ENCODE peak calls at places on chromosomes 13 and 19, in nine cellular contexts. N is H1; D is tibial artery; I is CD8-positive, alpha-beta T cell; U is right atrium auricular region; O is heart left ventricle; M is uterus; R is stomach; H is astrocyte. T is an unnamed sample. For H3K4me1, the result is how much of the 10 kb centered on the place peaks cover.

GRCh38 chr19:4386038-4386782 is 14.1 kb downstream of the SH3GL1 start:
- DNase-seq in U (no peak), H (no peak), I (no peak), N (no peak), D (no peak), M (no peak), O (peak), R (no peak), T (no peak)

GRCh38 chr13:18212873-18213272 is 968.8 kb downstream of the TUBA3C start:
- DNase-seq in I (no peak), D (no peak), H (no peak), O (no peak), R (no peak), N (no peak), M (no peak), U (no peak), T (no peak)

GRCh38 chr13:34863360-34864135 is 78.5 kb upstream of the NBEA start:
- DNase-seq in O (no peak), U (no peak), R (no peak), H (peak), I (no peak), M (no peak), D (no peak), N (no peak), T (no peak)

GRCh38 chr19:49017666-49018351 is 918 bp upstream of the LHB start:
- DNase-seq in N (peak), M (no peak), D (no peak), H (peak), U (no peak), R (peak), O (peak), I (peak), T (peak)

GRCh38 chr13:29922281-29922821 is 71.9 kb upstream of the UBL3 start:
- DNase-seq in U (no peak), M (no peak), H (peak), I (no peak), R (no peak), O (no peak), D (no peak), N (no peak), T (no peak)

GRCh38 chr19:4295972-4296771 is 6.0 kb downstream of the TMIGD2 start:
- DNase-seq in U (no peak), O (no peak), D (no peak), N (no peak), I (no peak), R (peak), M (no peak), H (peak), T (no peak)

GRCh38 chr13:51714663-51715168 is 89.2 kb downstream of the DHRS12 start:
- DNase-seq in U (no peak), O (no peak), N (no peak), H (peak), I (no peak), M (no peak), D (no peak), R (no peak), T (no peak)

GRCh38 chr19:29620931-29621351 is 14.9 kb downstream of the POP4 start:
- DNase-seq in M (no peak), N (no peak), I (no peak), R (no peak), D (no peak), O (peak), U (no peak), H (no peak), T (no peak)

GRCh38 chr13:113209880-113210421 is 538 bp downstream of the CUL4A start:
- DNase-seq in M (peak), I (peak), R (peak), D (peak), O (peak), H (peak), U (no peak), N (peak), T (peak)

GRCh38 chr19:20660473-20660872 is 898 bp downstream of the ZNF626 start:
- DNase-seq in N (no peak), I (no peak), O (no peak), D (no peak), H (no peak), R (no peak), M (no peak), U (no peak), T (no peak)

GRCh38 chr13:31172001-31172400 is 10.3 kb upstream of the HSPH1 start:
- DNase-seq in H (peak), R (no peak), I (no peak), N (no peak), O (no peak), U (no peak), M (no peak), D (no peak), T (no peak)

GRCh38 chr19:4477034-4477801 is 5.1 kb downstream of the HDGFL2 start:
- DNase-seq in H (no peak), O (no peak), R (no peak), I (no peak), U (no peak), D (no peak), N (no peak), M (no peak), T (no peak)

GRCh38 chr13:41065098-41065497 is 3.8 kb downstream of the WBP4 start:
- DNase-seq in N (no peak), H (peak), D (no peak), O (no peak), U (no peak), R (no peak), I (no peak), M (no peak), T (no peak)

GRCh38 chr13:100789025-100789424 is 114.4 kb upstream of the TMTC4 start:
- DNase-seq in O (no peak), I (no peak), U (no peak), H (no peak), D (no peak), N (no peak), R (no peak), M (no peak), T (no peak)
- H3K27ac ChIP-seq in O (no peak), I (no peak), U (no peak), H (no peak), D (no peak), N (no peak), R (no peak), M (no peak), T (no peak)

GRCh38 chr19:47507924-47508553 is 6.8 kb downstream of the NAPA start:
- DNase-seq in I (no peak), O (no peak), U (no peak), H (no peak), R (no peak), M (no peak), N (no peak), D (no peak), T (no peak)
- H3K4me1 ChIP-seq in I (under half), O (half or more), U (half or more), H (under half), R (half or more), M (under half), N (under half), D (under half), T (half or more)

GRCh38 chr19:40607898-40608621 is 6.9 kb downstream of the LTBP4 start:
- DNase-seq in H (no peak), D (no peak), O (no peak), I (no peak), M (no peak), N (no peak), R (no peak), U (no peak), T (no peak)

GRCh38 chr19:40609561-40610395 is 8.6 kb downstream of the LTBP4 start:
- DNase-seq in H (peak), M (peak), R (peak), U (peak), N (peak), O (peak), D (peak), I (peak), T (peak)

GRCh38 chr19:40610396-40611064 is 9.4 kb downstream of the LTBP4 start:
- DNase-seq in N (no peak), H (no peak), I (peak), U (no peak), R (peak), O (no peak), D (peak), M (no peak), T (no peak)

GRCh38 chr19:40607311-40607871 is 6.2 kb downstream of the LTBP4 start:
- DNase-seq in O (no peak), N (no peak), M (no peak), H (no peak), U (no peak), D (peak), R (peak), I (no peak), T (no peak)

GRCh38 chr19:40608957-40609356 is 7.8 kb downstream of the LTBP4 start:
- DNase-seq in D (no peak), H (no peak), R (no peak), O (no peak), M (no peak), N (no peak), U (no peak), I (no peak), T (no peak)
- H3K27ac ChIP-seq in D (peak), H (no peak), R (peak), O (no peak), M (no peak), N (no peak), U (no peak), I (peak), T (no peak)

DNA sequence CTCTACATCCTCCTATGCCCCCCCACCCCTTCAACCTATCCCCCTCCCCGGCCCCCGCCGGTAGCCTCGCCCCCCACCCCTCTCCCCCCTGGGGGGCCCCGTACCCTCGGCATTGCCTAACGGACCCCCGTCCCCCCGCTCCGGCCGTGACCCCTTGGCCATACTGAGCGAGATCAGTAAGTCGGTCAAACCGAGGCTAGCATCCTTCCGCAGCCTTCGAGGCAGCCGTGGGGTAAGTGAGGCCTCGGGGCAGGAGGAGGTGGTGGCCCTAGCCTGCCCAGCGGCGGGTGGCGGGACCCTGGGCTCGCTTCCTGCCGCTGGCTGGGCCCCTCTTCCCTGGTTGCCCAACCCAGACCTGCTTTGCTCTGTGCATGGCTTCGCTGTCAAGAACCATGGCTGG is 6.5 kb downstream of the TRIP10 start:
- DNase-seq in O (no peak), U (no peak), D (no peak), N (no peak), H (no peak), M (no peak), R (no peak), I (no peak), T (no peak)
- H3K4me1 ChIP-seq in O (under half), U (half or more), D (under half), N (under half), H (under half), M (under half), R (under half), I (under half), T (under half)

DNA sequence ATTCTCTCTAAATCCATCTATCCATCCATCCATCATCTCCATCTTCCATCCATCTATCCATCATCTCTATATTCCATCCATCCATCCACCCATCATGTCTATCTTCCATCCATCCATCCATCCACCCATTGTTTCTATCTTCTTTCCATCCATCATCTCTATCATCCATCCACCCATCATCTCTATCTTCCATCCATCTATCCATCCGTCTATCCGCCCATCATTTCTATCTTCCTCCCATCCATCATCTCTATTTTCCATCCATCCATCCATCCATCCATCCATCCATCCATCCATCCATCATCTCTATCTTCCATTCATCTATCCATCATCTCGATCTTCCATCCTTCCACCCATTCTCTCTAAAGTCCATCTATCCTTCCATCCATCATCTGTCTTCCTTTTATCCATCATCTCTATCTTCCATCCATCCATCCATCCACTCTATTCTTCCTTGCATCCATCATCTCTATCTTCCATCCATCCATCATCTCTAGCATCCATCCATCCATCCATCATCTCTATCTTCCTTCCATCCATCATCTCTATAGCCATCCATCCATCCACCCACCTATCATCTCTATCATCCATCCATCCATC is 34.7 kb downstream of the NWD1 start:
- DNase-seq in I (no peak), N (no peak), O (no peak), R (no peak), H (no peak), D (no peak), U (no peak), M (no peak), T (no peak)
- H3K27ac ChIP-seq in I (no peak), N (no peak), O (no peak), R (no peak), H (no peak), D (no peak), U (no peak), M (no peak), T (no peak)